ENCODE peak calls at places on chromosomes 16 and 17, in four cellular contexts. H is HepG2, R is H1, X is GM12878. G is an unnamed sample.

GRCh38 chr17:33142703-33143299 is 150.3 kb downstream of the ASIC2 start:
- DNase-seq in X (no peak), H (no peak), R (no peak), G (no peak)

GRCh38 chr17:78230996-78231931 is at the start of gene TMEM235:
- DNase-seq in X (no peak), H (no peak), R (no peak), G (no peak)

GRCh38 chr17:44004761-44005526 is 522 bp downstream of the NAGS start:
- DNase-seq in H (no peak), R (no peak), X (no peak), G (no peak)

GRCh38 chr16:79933586-79933985 is 333.0 kb upstream of the MAF start:
- DNase-seq in H (no peak), R (no peak), X (no peak), G (no peak)

GRCh38 chr17:47117386-47117785 is 71.7 kb downstream of the CDC27 start:
- DNase-seq in H (no peak), X (no peak), R (no peak), G (no peak)

GRCh38 chr17:76376318-76377133 is 7.9 kb upstream of the SPHK1 start:
- DNase-seq in X (no peak), R (no peak), H (peak), G (no peak)

GRCh38 chr16:11410382-11411058 is 65.3 kb downstream of the RMI2 start:
- DNase-seq in X (no peak), H (no peak), R (no peak), G (no peak)

GRCh38 chr17:73133911-73134649 is 30.7 kb upstream of the SSTR2 start:
- DNase-seq in X (no peak), R (no peak), H (no peak), G (no peak)

GRCh38 chr17:34760931-34761500 is 181.6 kb downstream of the TMEM132E start:
- DNase-seq in X (no peak), R (no peak), H (no peak), G (no peak)

GRCh38 chr16:53945996-53946395 is 242.0 kb downstream of the FTO start:
- DNase-seq in X (no peak), H (peak), R (no peak), G (peak)

GRCh38 chr17:38893612-38894011 is 23.8 kb downstream of the LASP1 start:
- DNase-seq in R (no peak), X (no peak), H (no peak), G (no peak)

GRCh38 chr16:47049901-47050583 is 76.6 kb upstream of the DNAJA2 start:
- DNase-seq in H (no peak), X (no peak), R (no peak), G (no peak)

GRCh38 chr17:79342376-79342775 is 267.8 kb downstream of the ENGASE start:
- DNase-seq in X (no peak), R (no peak), H (no peak), G (no peak)

GRCh38 chr17:74239169-74239568 is 25.8 kb downstream of the TTYH2 start:
- DNase-seq in R (no peak), X (no peak), H (no peak), G (no peak)

GRCh38 chr17:14201087-14201486 is 35.6 kb downstream of the CDRT15 start:
- DNase-seq in H (no peak), X (no peak), R (no peak), G (no peak)

GRCh38 chr17:74892974-74893911 is at the start of gene FADS6:
- DNase-seq in X (no peak), R (no peak), H (no peak), G (no peak)

GRCh38 chr17:29107933-29108805 is 65.2 kb downstream of the PIPOX start:
- DNase-seq in X (no peak), H (peak), R (no peak), G (no peak)

GRCh38 chr16:88471115-88471514 is 18.0 kb downstream of the ZFPM1 start:
- DNase-seq in H (no peak), R (no peak), X (no peak), G (no peak)

GRCh38 chr16:12191102-12191501 is 214.6 kb downstream of the SNX29 start:
- DNase-seq in R (no peak), X (no peak), H (no peak), G (no peak)

GRCh38 chr16:82481455-82481854 is 145.3 kb upstream of the CDH13 start:
- DNase-seq in X (no peak), R (no peak), H (no peak), G (no peak)

GRCh38 chr16:88424536-88425230 is 28.4 kb upstream of the ZFPM1 start:
- DNase-seq in H (no peak), R (no peak), X (no peak), G (no peak)

GRCh38 chr17:29683481-29683880 is 60.8 kb upstream of the CORO6 start:
- DNase-seq in X (no peak), R (no peak), H (no peak), G (no peak)

GRCh38 chr17:42075789-42076188 is 22.5 kb downstream of the ZNF385C start:
- DNase-seq in H (peak), X (no peak), R (no peak), G (no peak)

GRCh38 chr16:56708821-56709685 is 20.9 kb upstream of the NUP93 start:
- DNase-seq in R (no peak), H (no peak), X (no peak), G (no peak)

GRCh38 chr17:45687594-45687993 is 96.5 kb upstream of the CRHR1 start:
- DNase-seq in H (no peak), X (no peak), R (no peak), G (no peak)

GRCh38 chr17:29131814-29132682 is 48.1 kb downstream of the MYO18A start:
- DNase-seq in H (no peak), R (no peak), X (no peak), G (no peak)

GRCh38 chr17:35537569-35538209 is at the start of gene SLFN12L:
- DNase-seq in H (no peak), R (no peak), X (no peak), G (no peak)

GRCh38 chr16:53632526-53632925 is 71.1 kb downstream of the RPGRIP1L start:
- DNase-seq in X (no peak), R (no peak), H (no peak), G (no peak)

GRCh38 chr17:59488805-59489204 is 76.6 kb upstream of the DHX40 start:
- DNase-seq in X (no peak), R (no peak), H (no peak), G (no peak)

GRCh38 chr17:59492091-59492451 is 73.3 kb upstream of the DHX40 start:
- DNase-seq in R (no peak), X (no peak), H (no peak), G (no peak)

GRCh38 chr17:59487161-59487873 is 78.1 kb upstream of the DHX40 start:
- DNase-seq in X (no peak), H (no peak), R (no peak), G (no peak)

GRCh38 chr17:59491353-59492090 is 73.9 kb upstream of the DHX40 start:
- DNase-seq in R (no peak), H (no peak), X (no peak), G (no peak)

DNA sequence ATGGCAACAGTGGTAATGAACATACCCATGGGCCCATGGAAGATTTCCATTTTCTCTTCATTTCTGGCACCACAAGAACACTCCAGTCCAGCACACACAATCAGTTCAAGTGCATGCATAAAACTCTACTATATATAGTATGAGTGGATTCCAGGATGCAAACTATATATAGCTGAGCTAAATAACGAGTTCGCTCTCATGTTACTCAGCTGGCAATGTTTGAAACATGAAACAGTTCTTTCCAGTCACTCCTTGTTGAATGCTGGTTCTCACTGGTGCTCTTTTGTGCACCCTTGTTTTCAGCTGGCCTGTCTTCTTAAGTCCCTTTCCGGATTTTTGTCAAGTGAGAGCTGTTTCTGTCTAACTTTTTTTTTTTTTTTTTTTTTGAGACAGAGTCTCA is 75.2 kb upstream of the DHX40 start:
- DNase-seq in X (no peak), H (no peak), R (no peak), G (no peak)
- TF ChIP-seq YY1 in X (no peak), H (no peak), R (no peak), G (no peak)

GRCh38 chr17:48577330-48577945 is 712 bp downstream of the HOXB4 start:
- DNase-seq in X (no peak), H (no peak), R (no peak), G (no peak)
- TF ChIP-seq SUZ12 in X (no peak), H (no peak), R (peak), G (peak)

GRCh38 chr16:70695351-70696070 is 9.7 kb upstream of the MTSS2 start:
- DNase-seq in H (peak), R (no peak), X (no peak), G (no peak)
- TF ChIP-seq YY1 in H (no peak), R (no peak), X (no peak), G (no peak)

DNA sequence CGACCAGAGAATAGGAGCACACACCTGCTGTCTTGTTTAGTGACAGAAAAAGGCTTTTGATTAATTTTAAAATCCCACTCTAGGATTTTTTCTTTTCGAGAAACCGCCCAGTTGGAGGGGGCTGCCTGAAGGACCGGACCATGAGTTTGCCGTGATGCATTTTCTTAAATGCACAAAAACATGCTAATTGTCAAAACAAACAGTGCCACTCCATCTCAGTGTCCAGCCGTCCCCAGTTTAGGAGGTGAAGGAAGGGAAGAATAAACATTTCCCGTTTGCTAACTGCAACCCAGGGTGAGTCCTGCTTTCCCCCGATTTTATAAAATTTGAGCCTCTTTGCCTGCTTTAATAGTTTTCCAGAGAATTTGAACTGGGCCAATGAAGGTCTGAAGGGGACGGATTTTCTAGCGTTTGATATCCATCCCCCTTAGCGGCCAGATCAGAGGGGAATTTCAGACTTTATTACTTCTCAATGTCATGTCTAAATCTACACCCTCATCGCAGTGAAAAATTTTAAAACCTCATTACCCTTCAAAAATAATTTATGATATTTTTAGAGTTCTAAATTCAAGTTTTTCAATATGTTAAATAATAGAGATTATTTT is 3.3 kb downstream of the FOXC2 start:
- DNase-seq in H (no peak), R (no peak), X (no peak), G (no peak)
- TF ChIP-seq SUZ12 in H (no peak), R (no peak), X (no peak), G (no peak)

GRCh38 chr17:62870581-62870964 is 62.5 kb upstream of the MARCHF10 start:
- DNase-seq in H (no peak), R (no peak), X (no peak), G (peak)

GRCh38 chr17:62871291-62871690 is 63.2 kb upstream of the MARCHF10 start:
- DNase-seq in H (no peak), X (no peak), R (no peak), G (no peak)

GRCh38 chr17:62868008-62868407 is 59.9 kb upstream of the MARCHF10 start:
- DNase-seq in X (no peak), R (no peak), H (no peak), G (no peak)

GRCh38 chr17:62865586-62865985 is 57.5 kb upstream of the MARCHF10 start:
- DNase-seq in X (no peak), H (no peak), R (no peak), G (no peak)

GRCh38 chr17:62869885-62870580 is 61.9 kb upstream of the MARCHF10 start:
- DNase-seq in R (peak), H (no peak), X (no peak), G (peak)
- TF ChIP-seq YY1 in R (no peak), H (no peak), X (no peak), G (no peak)

DNA sequence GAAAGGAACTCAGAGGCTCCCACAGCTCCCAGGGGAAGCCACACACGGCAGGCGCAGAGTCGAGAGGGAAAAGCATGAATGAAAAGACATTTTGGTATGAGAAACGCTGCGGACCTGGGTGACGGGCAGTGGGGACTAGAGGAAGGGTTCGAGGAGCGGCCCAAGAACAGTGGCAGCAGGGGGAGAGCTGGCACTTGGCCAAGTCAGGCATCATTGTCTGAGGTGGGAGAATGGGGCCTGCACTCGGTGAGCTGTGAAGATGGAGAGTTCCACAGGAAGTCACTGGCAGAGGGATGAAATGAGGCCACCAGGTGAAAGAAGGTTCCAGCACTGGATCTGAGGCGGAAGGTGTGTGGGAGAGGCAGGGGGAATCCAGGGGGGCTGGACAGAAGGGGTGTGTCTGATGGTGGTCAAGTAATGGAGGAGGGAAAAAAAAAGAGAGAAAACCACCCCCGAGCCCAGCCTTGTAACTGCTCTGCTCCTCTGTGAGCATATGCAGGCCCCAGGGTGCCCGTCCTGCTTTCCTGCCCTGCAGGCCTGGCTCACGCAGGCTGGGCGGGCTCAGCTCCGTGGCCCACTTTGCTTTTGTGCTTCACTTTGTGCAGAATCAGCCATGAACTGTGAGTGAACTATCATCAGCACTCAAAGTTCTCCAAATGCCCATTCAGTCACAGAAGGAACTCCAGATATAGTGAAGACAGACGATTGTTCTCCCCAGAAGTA is 31.8 kb downstream of the TMEM204 start:
- DNase-seq in X (no peak), H (no peak), R (no peak), G (no peak)
- TF ChIP-seq SUZ12 in X (no peak), H (no peak), R (no peak), G (no peak)

G was measured in NT2/D1.